ENCODE peak calls at places on chromosomes 2 and 18, in ten cellular contexts. V is NK-92 treated with Interleukin-12 subunit alpha and Interleukin-12 subunit beta, amount 100 ng/mL, for 24 hours; O is ELR; Y is iris pigment epithelial cell; H is NCI-H446 treated with DMSO at 0.1 percent for 48 hours; W is substantia nigra; L is GM23248; R is NCI-H1417; N is neural crest cell; G is cardiac muscle cell. F is an unnamed sample.

GRCh38 chr2:42693013-42693575 is 70.8 kb downstream of the OXER1 start:
- DNase-seq in V (peak; percentile 26), O (peak; percentile 12), Y (no peak), H (no peak), W (no peak), L (peak; percentile 6), R (no peak), N (no peak), G (no peak), F (no peak)

GRCh38 chr2:223096571-223096970 is 44.6 kb downstream of the KCNE4 start:
- DNase-seq in V (no peak), O (no peak), Y (peak; percentile 37), H (no peak), W (no peak), L (no peak), R (no peak), N (no peak), G (no peak), F (no peak)

GRCh38 chr2:10194021-10194820 is 71.7 kb downstream of the RRM2 start:
- DNase-seq in V (no peak), O (peak; percentile 39), Y (peak; percentile 38), H (peak; percentile 57), W (no peak), L (peak; percentile 66), R (no peak), N (no peak), G (no peak), F (no peak)

GRCh38 chr2:105755895-105756294 is 11.2 kb downstream of the NCK2 start:
- DNase-seq in V (no peak), O (no peak), Y (no peak), H (no peak), W (no peak), L (no peak), R (no peak), N (no peak), G (no peak), F (no peak)

GRCh38 chr2:241751776-241752175 is 17.3 kb downstream of the D2HGDH start:
- DNase-seq in V (no peak), O (no peak), Y (no peak), H (no peak), W (no peak), L (no peak), R (no peak), N (no peak), G (no peak), F (no peak)

GRCh38 chr18:79572848-79573451 is 106.7 kb upstream of the CTDP1 start:
- DNase-seq in V (no peak), O (no peak), Y (no peak), H (no peak), W (no peak), L (no peak), R (no peak), N (no peak), G (no peak), F (no peak)

GRCh38 chr2:174681983-174682577 is 82.2 kb downstream of the CHRNA1 start:
- DNase-seq in V (peak; percentile 27), O (peak; percentile 62), Y (peak; percentile 31), H (no peak), W (peak; percentile 42), L (peak; percentile 76), R (peak; percentile 14), N (peak; percentile 26), G (peak; percentile 55), F (no peak)

GRCh38 chr18:35073186-35074105 is 32.2 kb downstream of the MAPRE2 start:
- DNase-seq in V (no peak), O (peak; percentile 66), Y (peak; percentile 77), H (no peak), W (no peak), L (peak; percentile 71), R (no peak), N (no peak), G (no peak), F (no peak)

GRCh38 chr2:98127229-98127989 is 40.4 kb downstream of the VWA3B start:
- DNase-seq in V (no peak), O (no peak), Y (no peak), H (no peak), W (no peak), L (no peak), R (no peak), N (no peak), G (no peak), F (no peak)

GRCh38 chr18:56799756-56800155 is 148.6 kb downstream of the WDR7 start:
- DNase-seq in V (no peak), O (peak; percentile 33), Y (peak; percentile 49), H (no peak), W (no peak), L (peak; percentile 41), R (no peak), N (no peak), G (no peak), F (no peak)

GRCh38 chr2:240397924-240398611 is 37.4 kb upstream of the GPC1 start:
- DNase-seq in V (no peak), O (no peak), Y (peak; percentile 8), H (no peak), W (no peak), L (no peak), R (no peak), N (no peak), G (no peak), F (no peak)

GRCh38 chr2:127694986-127695385 is 6.3 kb upstream of the SFT2D3 start:
- DNase-seq in V (no peak), O (no peak), Y (no peak), H (no peak), W (no peak), L (peak; percentile 57), R (no peak), N (no peak), G (no peak), F (no peak)

GRCh38 chr2:159044804-159045286 is 76.4 kb downstream of the TANC1 start:
- DNase-seq in V (no peak), O (no peak), Y (no peak), H (peak; percentile 33), W (no peak), L (peak; percentile 47), R (no peak), N (no peak), G (no peak), F (no peak)

GRCh38 chr2:222982909-222983265 is 69.1 kb upstream of the KCNE4 start:
- DNase-seq in V (no peak), O (no peak), Y (no peak), H (no peak), W (no peak), L (no peak), R (no peak), N (no peak), G (no peak), F (no peak)

GRCh38 chr2:231709636-231709980 is 1.3 kb downstream of the PTMA start:
- DNase-seq in V (peak; percentile 65), O (no peak), Y (peak; percentile 33), H (no peak), W (peak; percentile 68), L (peak; percentile 72), R (peak; percentile 73), N (no peak), G (peak; percentile 63), F (no peak)

GRCh38 chr2:239289545-239289944 is 111.3 kb downstream of the HDAC4 start:
- DNase-seq in V (no peak), O (no peak), Y (no peak), H (no peak), W (no peak), L (no peak), R (no peak), N (no peak), G (no peak), F (no peak)

GRCh38 chr2:98518106-98518505 is 73.4 kb downstream of the INPP4A start:
- DNase-seq in V (peak; percentile 11), O (peak; percentile 26), Y (peak; percentile 30), H (no peak), W (no peak), L (peak; percentile 34), R (no peak), N (no peak), G (no peak), F (peak; percentile 15)

GRCh38 chr2:229731916-229732315 is 17.6 kb upstream of the DNER start:
- DNase-seq in V (no peak), O (peak; percentile 29), Y (peak; percentile 85), H (no peak), W (no peak), L (peak; percentile 59), R (no peak), N (no peak), G (no peak), F (no peak)

GRCh38 chr18:38487521-38487920 is 921.9 kb upstream of the CELF4 start:
- DNase-seq in V (no peak), O (no peak), Y (no peak), H (no peak), W (no peak), L (no peak), R (no peak), N (no peak), G (no peak), F (no peak)

GRCh38 chr2:117856415-117857210 is 42.1 kb downstream of the DDX18 start:
- DNase-seq in V (no peak), O (peak; percentile 99), Y (peak; percentile 98), H (no peak), W (no peak), L (peak; percentile 94), R (no peak), N (no peak), G (no peak), F (peak; percentile 49)

GRCh38 chr2:23551875-23552274 is 166.9 kb downstream of the KLHL29 start:
- DNase-seq in V (no peak), O (no peak), Y (no peak), H (no peak), W (no peak), L (no peak), R (peak; percentile 28), N (no peak), G (no peak), F (no peak)

GRCh38 chr2:47403829-47404228 is 873 bp downstream of the MSH2 start:
- DNase-seq in V (no peak), O (peak; percentile 38), Y (no peak), H (no peak), W (no peak), L (no peak), R (peak; percentile 82), N (no peak), G (no peak), F (no peak)

GRCh38 chr2:52222128-52222527 is 1190.2 kb upstream of the NRXN1 start:
- DNase-seq in V (no peak), O (peak; percentile 1), Y (peak; percentile 77), H (no peak), W (no peak), L (peak; percentile 5), R (peak; percentile 35), N (no peak), G (no peak), F (no peak)

GRCh38 chr2:177622516-177622915 is 229.9 kb downstream of the AGPS start:
- DNase-seq in V (no peak), O (peak; percentile 50), Y (no peak), H (peak; percentile 27), W (no peak), L (no peak), R (no peak), N (peak; percentile 33), G (peak; percentile 28), F (no peak)

GRCh38 chr2:121748202-121748601 is 7.2 kb upstream of the TSN start:
- DNase-seq in V (no peak), O (peak; percentile 78), Y (peak; percentile 49), H (no peak), W (no peak), L (peak; percentile 62), R (no peak), N (no peak), G (peak; percentile 30), F (no peak)

GRCh38 chr2:44962176-44962695 is 20.7 kb downstream of the SIX3 start:
- DNase-seq in V (no peak), O (no peak), Y (no peak), H (no peak), W (no peak), L (no peak), R (no peak), N (no peak), G (no peak), F (no peak)

GRCh38 chr2:9327873-9328352 is 95.4 kb downstream of the ITGB1BP1 start:
- DNase-seq in V (no peak), O (peak; percentile 29), Y (peak; percentile 76), H (no peak), W (no peak), L (no peak), R (peak; percentile 18), N (no peak), G (no peak), F (peak; percentile 14)

GRCh38 chr2:172095146-172095904 is 7.4 kb downstream of the DLX2 start:
- DNase-seq in V (no peak), O (peak; percentile 92), Y (peak; percentile 83), H (peak; percentile 28), W (no peak), L (peak; percentile 95), R (no peak), N (peak; percentile 40), G (no peak), F (peak; percentile 70)